ENCODE peak calls at places on chromosomes 5 and 9, in eight cellular contexts. N is left ventricle myocardium inferior; L is SK-N-SH; I is HuH-7; W is left cardiac atrium; Q is activated CD8-positive, alpha-beta memory T cell treated with anti-CD3 and anti-CD28 coated beads for 48 hours; P is BJ; B is Daoy. H is an unnamed sample.

GRCh38 chr5:1420211-1421195 is 24.7 kb downstream of the SLC6A3 start:
- DNase-seq in N (no peak), L (no peak), I (no peak), W (no peak), Q (no peak), P (no peak), B (no peak), H (peak)

GRCh38 chr5:90590170-90590569 is 31.6 kb downstream of the ADGRV1 start:
- DNase-seq in N (no peak), L (no peak), I (no peak), W (no peak), Q (no peak), P (no peak), B (no peak), H (no peak)

GRCh38 chr5:54480296-54480695 is 24.8 kb downstream of the HSPB3 start:
- DNase-seq in N (no peak), L (no peak), I (no peak), W (no peak), Q (no peak), P (no peak), B (peak), H (no peak)

GRCh38 chr5:128844354-128844923 is 120.8 kb upstream of the SLC27A6 start:
- DNase-seq in N (no peak), L (peak), I (no peak), W (no peak), Q (no peak), P (no peak), B (no peak), H (no peak)

GRCh38 chr5:92912280-92912679 is 668.7 kb downstream of the NR2F1-AS1 start:
- DNase-seq in N (no peak), L (no peak), I (no peak), W (no peak), Q (no peak), P (no peak), B (no peak), H (no peak)

GRCh38 chr5:12910611-12911010 is 1006.4 kb upstream of the CTNND2 start:
- DNase-seq in N (no peak), L (no peak), I (no peak), W (no peak), Q (no peak), P (no peak), B (no peak), H (no peak)

GRCh38 chr9:76023715-76024195 is 133.3 kb downstream of the PCSK5 start:
- DNase-seq in N (no peak), L (no peak), I (no peak), W (no peak), Q (no peak), P (no peak), B (peak), H (no peak)

GRCh38 chr5:127820910-127821553 is 117.8 kb downstream of the CCDC192 start:
- DNase-seq in N (no peak), L (no peak), I (peak), W (no peak), Q (no peak), P (peak), B (peak), H (no peak)

GRCh38 chr5:92017786-92018185 is 634.7 kb upstream of the ARRDC3 start:
- DNase-seq in N (no peak), L (no peak), I (no peak), W (no peak), Q (no peak), P (peak), B (peak), H (no peak)

GRCh38 chr9:11206925-11207324 is 594.1 kb upstream of the PTPRD start:
- DNase-seq in N (no peak), L (no peak), I (no peak), W (no peak), Q (no peak), P (no peak), B (no peak), H (no peak)

GRCh38 chr5:43110606-43111170 is 10.0 kb upstream of the ZNF131 start:
- DNase-seq in N (no peak), L (peak), I (peak), W (no peak), Q (no peak), P (no peak), B (peak), H (no peak)

GRCh38 chr5:132528866-132529634 is 14.3 kb downstream of the IL5 start:
- DNase-seq in N (no peak), L (no peak), I (no peak), W (no peak), Q (no peak), P (no peak), B (no peak), H (no peak)

GRCh38 chr5:135392256-135392655 is 6.8 kb downstream of the MACROH2A1 start:
- DNase-seq in N (no peak), L (no peak), I (no peak), W (no peak), Q (no peak), P (no peak), B (no peak), H (no peak)

GRCh38 chr9:133919253-133920115 is 72.6 kb downstream of the VAV2 start:
- DNase-seq in N (peak), L (no peak), I (no peak), W (no peak), Q (no peak), P (no peak), B (no peak), H (no peak)

GRCh38 chr9:17121264-17121663 is 13.6 kb upstream of the CNTLN start:
- DNase-seq in N (no peak), L (no peak), I (no peak), W (no peak), Q (no peak), P (no peak), B (no peak), H (no peak)

GRCh38 chr9:116566677-116567488 is 120.2 kb upstream of the TRIM32 start:
- DNase-seq in N (no peak), L (no peak), I (peak), W (no peak), Q (no peak), P (no peak), B (no peak), H (no peak)

GRCh38 chr5:61569353-61569752 is 237.3 kb downstream of the ZSWIM6 start:
- DNase-seq in N (peak), L (no peak), I (no peak), W (no peak), Q (no peak), P (no peak), B (no peak), H (peak)

GRCh38 chr9:128405780-128406171 is 14.9 kb upstream of the CERCAM start:
- DNase-seq in N (no peak), L (no peak), I (no peak), W (no peak), Q (no peak), P (no peak), B (no peak), H (no peak)

GRCh38 chr5:57413145-57413544 is 69.5 kb downstream of the ACTBL2 start:
- DNase-seq in N (no peak), L (no peak), I (no peak), W (no peak), Q (no peak), P (no peak), B (peak), H (no peak)

GRCh38 chr9:87226896-87227295 is 270.8 kb upstream of the DAPK1 start:
- DNase-seq in N (no peak), L (no peak), I (no peak), W (no peak), Q (no peak), P (no peak), B (no peak), H (no peak)

GRCh38 chr9:6779417-6780241 is 21.9 kb downstream of the KDM4C start:
- DNase-seq in N (no peak), L (peak), I (no peak), W (no peak), Q (no peak), P (no peak), B (peak), H (no peak)

GRCh38 chr5:36041537-36041845 is 25.2 kb downstream of the UGT3A2 start:
- DNase-seq in N (no peak), L (no peak), I (no peak), W (no peak), Q (no peak), P (no peak), B (no peak), H (no peak)

GRCh38 chr5:122674412-122674811 is 100.5 kb upstream of the SNX2 start:
- DNase-seq in N (no peak), L (no peak), I (no peak), W (no peak), Q (no peak), P (no peak), B (no peak), H (no peak)

GRCh38 chr5:43416988-43417394 is 4.8 kb upstream of the CCL28 start:
- DNase-seq in N (no peak), L (no peak), I (no peak), W (no peak), Q (no peak), P (no peak), B (no peak), H (no peak)

GRCh38 chr5:174751154-174751990 is 27.0 kb downstream of the MSX2 start:
- DNase-seq in N (no peak), L (peak), I (no peak), W (no peak), Q (no peak), P (no peak), B (peak), H (no peak)

GRCh38 chr5:15902050-15902449 is 277.5 kb downstream of the MARCHF11 start:
- DNase-seq in N (no peak), L (no peak), I (no peak), W (no peak), Q (no peak), P (no peak), B (no peak), H (no peak)

GRCh38 chr5:93165559-93165958 is 415.5 kb downstream of the NR2F1-AS1 start:
- DNase-seq in N (no peak), L (no peak), I (no peak), W (no peak), Q (no peak), P (no peak), B (no peak), H (no peak)

GRCh38 chr9:83005963-83006362 is 57.0 kb downstream of the RASEF start:
- DNase-seq in N (no peak), L (no peak), I (no peak), W (no peak), Q (no peak), P (no peak), B (no peak), H (no peak)

GRCh38 chr5:120465281-120465961 is 1.3 kb downstream of the PRR16 start:
- DNase-seq in N (peak), L (peak), I (peak), W (peak), Q (no peak), P (no peak), B (peak), H (peak)

GRCh38 chr5:180640301-180640764 is 9.1 kb downstream of the FLT4 start:
- DNase-seq in N (peak), L (peak), I (no peak), W (peak), Q (no peak), P (no peak), B (peak), H (peak)

GRCh38 chr5:50711280-50711679 is 44.8 kb downstream of the PARP8 start:
- DNase-seq in N (no peak), L (peak), I (no peak), W (no peak), Q (peak), P (no peak), B (peak), H (no peak)

GRCh38 chr9:36839131-36839885 is 194.8 kb downstream of the PAX5 start:
- DNase-seq in N (no peak), L (no peak), I (peak), W (no peak), Q (no peak), P (no peak), B (no peak), H (no peak)

GRCh38 chr5:83503662-83504061 is 32.1 kb downstream of the VCAN start:
- DNase-seq in N (no peak), L (no peak), I (no peak), W (no peak), Q (no peak), P (no peak), B (no peak), H (no peak)

GRCh38 chr5:33781286-33781685 is 110.5 kb downstream of the ADAMTS12 start:
- DNase-seq in N (no peak), L (peak), I (no peak), W (no peak), Q (no peak), P (peak), B (peak), H (no peak)

GRCh38 chr9:72383978-72384709 is 19.1 kb upstream of the ZFAND5 start:
- DNase-seq in N (no peak), L (no peak), I (no peak), W (no peak), Q (no peak), P (peak), B (peak), H (no peak)

GRCh38 chr5:72441861-72442540 is 65.2 kb downstream of the ZNF366 start:
- DNase-seq in N (no peak), L (no peak), I (no peak), W (no peak), Q (no peak), P (peak), B (peak), H (no peak)